ENCODE peak calls at places on chromosomes 13 and 19, in five cellular contexts. Y is Calu3, Q is lower lobe of right lung, L is left ventricle myocardium inferior, F is glutamatergic neuron. D is an unnamed sample.

GRCh38 chr13:41696163-41697003 is 239.0 kb downstream of the RGCC start:
- DNase-seq in F (no peak), L (no peak), Y (no peak), Q (no peak), D (no peak)

GRCh38 chr13:111202149-111202548 is 87.0 kb downstream of the ARHGEF7 start:
- DNase-seq in F (no peak), Q (no peak), Y (no peak), L (no peak), D (no peak)

GRCh38 chr13:42959615-42960014 is 32.4 kb downstream of the EPSTI1 start:
- DNase-seq in F (no peak), Q (no peak), L (no peak), Y (no peak), D (no peak)

GRCh38 chr13:42119875-42120274 is 71.4 kb downstream of the DGKH start:
- DNase-seq in F (no peak), Y (no peak), Q (no peak), L (no peak), D (no peak)

GRCh38 chr13:97880298-97880675 is 73.2 kb upstream of the IPO5 start:
- DNase-seq in Q (no peak), F (no peak), L (no peak), Y (no peak), D (no peak)

GRCh38 chr13:51728972-51729371 is 75.0 kb downstream of the DHRS12 start:
- DNase-seq in L (no peak), F (no peak), Q (no peak), Y (no peak), D (no peak)

GRCh38 chr19:33373701-33374405 is at the start of gene CEBPG:
- DNase-seq in Y (peak), L (peak), F (peak), Q (peak), D (no peak)

GRCh38 chr13:42266464-42266863 is 5.5 kb upstream of the AKAP11 start:
- DNase-seq in F (no peak), L (no peak), Y (no peak), Q (no peak), D (no peak)

GRCh38 chr19:16013851-16014840 is 62.1 kb upstream of the TPM4 start:
- DNase-seq in L (no peak), F (no peak), Y (no peak), Q (no peak), D (no peak)

GRCh38 chr13:30148171-30148754 is 159.1 kb downstream of the KATNAL1 start:
- DNase-seq in Y (no peak), L (no peak), F (no peak), Q (no peak), D (no peak)

GRCh38 chr13:30738526-30738925 is 3.2 kb downstream of the ALOX5AP start:
- DNase-seq in L (no peak), Q (no peak), F (peak), Y (no peak), D (no peak)

GRCh38 chr13:29543230-29544215 is 52.0 kb downstream of the SLC7A1 start:
- DNase-seq in L (no peak), Y (peak), Q (no peak), F (no peak), D (no peak)

GRCh38 chr19:4557971-4558941 is 1.2 kb downstream of the SEMA6B start:
- DNase-seq in Y (peak), L (no peak), F (peak), Q (no peak), D (no peak)

GRCh38 chr19:1907563-1908363 is 2.6 kb downstream of the ADAT3 start:
- DNase-seq in F (no peak), Y (peak), Q (no peak), L (no peak), D (no peak)

GRCh38 chr19:47240996-47241918 is 10.3 kb upstream of the BBC3 start:
- DNase-seq in Y (peak), L (peak), Q (peak), F (peak), D (no peak)

GRCh38 chr13:76976488-76976887 is 15.4 kb upstream of the CLN5 start:
- DNase-seq in F (no peak), L (no peak), Q (no peak), Y (no peak), D (no peak)

GRCh38 chr13:50684366-50684765 is 159.1 kb downstream of the DLEU7 start:
- DNase-seq in Q (no peak), F (no peak), Y (no peak), L (peak), D (no peak)

GRCh38 chr19:36915992-36916830 is at the start of the genes ZNF568 and ZNF829:
- DNase-seq in F (peak), Y (peak), Q (peak), L (peak), D (peak)

GRCh38 chr19:30084390-30084819 is 142.4 kb downstream of the URI1 start:
- DNase-seq in L (no peak), Q (peak), F (no peak), Y (no peak), D (no peak)

GRCh38 chr13:85690368-85690767 is 108.9 kb downstream of the SLITRK6 start:
- DNase-seq in Y (no peak), L (no peak), Q (no peak), F (no peak), D (no peak)

GRCh38 chr19:1067341-1068103 is 555 bp downstream of the ARHGAP45 start:
- DNase-seq in Y (no peak), Q (peak), F (no peak), L (no peak), D (no peak)

GRCh38 chr19:15248648-15249559 is 16.7 kb upstream of the EPHX3 start:
- DNase-seq in L (peak), Y (peak), Q (peak), F (no peak), D (no peak)

GRCh38 chr13:41224113-41225110 is 30.0 kb upstream of the KBTBD7 start:
- DNase-seq in Q (no peak), Y (no peak), F (no peak), L (no peak), D (no peak)

GRCh38 chr13:33446821-33447481 is 161.4 kb upstream of the STARD13 start:
- DNase-seq in Q (peak), F (no peak), L (no peak), Y (no peak), D (no peak)

GRCh38 chr19:37519890-37520289 is 13.2 kb downstream of the ZNF793 start:
- DNase-seq in Y (no peak), Q (no peak), F (no peak), L (no peak), D (no peak)

GRCh38 chr13:39266426-39266825 is 228.2 kb downstream of the NHLRC3 start:
- DNase-seq in Q (no peak), F (no peak), Y (no peak), L (no peak), D (no peak)

GRCh38 chr13:40549500-40550094 is 116.8 kb downstream of the FOXO1 start:
- DNase-seq in F (no peak), Y (no peak), Q (no peak), L (no peak), D (no peak)

GRCh38 chr19:55454787-55455243 is 6.6 kb downstream of the ISOC2 start:
- DNase-seq in Y (peak), L (no peak), Q (no peak), F (peak), D (no peak)

GRCh38 chr13:67951431-67951830 is 721.3 kb upstream of the PCDH9 start:
- DNase-seq in Q (no peak), L (no peak), Y (no peak), F (no peak), D (no peak)

GRCh38 chr19:14113762-14114414 is 3.7 kb downstream of the PRKACA start:
- DNase-seq in Y (peak), L (peak), Q (peak), F (peak), D (no peak)
- TF ChIP-seq CTCF in Y (peak), L (peak), Q (peak), F (no peak), D (no peak)

GRCh38 chr19:49933643-49934042 is 4.3 kb upstream of the NUP62 start:
- DNase-seq in Q (no peak), L (no peak), Y (no peak), F (no peak), D (no peak)

GRCh38 chr19:49940482-49940791 is 11.1 kb upstream of the NUP62 start:
- DNase-seq in Q (no peak), Y (no peak), F (no peak), L (no peak), D (no peak)

GRCh38 chr19:49936549-49936948 is 7.2 kb upstream of the NUP62 start:
- DNase-seq in Q (peak), Y (no peak), F (no peak), L (no peak), D (no peak)

GRCh38 chr19:49939721-49940481 is 10.6 kb upstream of the NUP62 start:
- DNase-seq in Y (peak), F (no peak), L (no peak), Q (peak), D (no peak)

GRCh38 chr19:49938662-49939061 is 9.4 kb upstream of the NUP62 start:
- DNase-seq in Y (no peak), F (no peak), L (no peak), Q (no peak), D (no peak)
- TF ChIP-seq CTCF in Y (no peak), F (no peak), L (no peak), Q (no peak), D (no peak)

GRCh38 chr13:27622881-27623280 is 1.2 kb downstream of the POLR1D start:
- DNase-seq in L (no peak), F (no peak), Q (no peak), Y (no peak), D (no peak)

GRCh38 chr13:27621116-27621365 is 651 bp upstream of the POLR1D start:
- DNase-seq in L (no peak), Y (no peak), Q (no peak), F (no peak), D (no peak)

GRCh38 chr13:27621366-27622101 is at the start of gene POLR1D:
- DNase-seq in F (peak), Y (peak), L (peak), Q (peak), D (no peak)

GRCh38 chr13:27620377-27621115 is at the start of gene LNX2:
- DNase-seq in L (peak), F (peak), Q (peak), Y (peak), D (peak)

GRCh38 chr13:27622102-27622820 is 569 bp downstream of the POLR1D start:
- DNase-seq in F (no peak), Q (no peak), L (no peak), Y (no peak), D (no peak)
- TF ChIP-seq CTCF in F (peak), Q (no peak), L (no peak), Y (no peak), D (no peak)

GRCh38 chr19:50796128-50796633 is 6.0 kb downstream of the ACP4 start:
- DNase-seq in F (no peak), Q (no peak), L (no peak), Y (no peak), D (no peak)
- TF ChIP-seq CTCF in F (no peak), Q (no peak), L (no peak), Y (no peak), D (no peak)

DNA sequence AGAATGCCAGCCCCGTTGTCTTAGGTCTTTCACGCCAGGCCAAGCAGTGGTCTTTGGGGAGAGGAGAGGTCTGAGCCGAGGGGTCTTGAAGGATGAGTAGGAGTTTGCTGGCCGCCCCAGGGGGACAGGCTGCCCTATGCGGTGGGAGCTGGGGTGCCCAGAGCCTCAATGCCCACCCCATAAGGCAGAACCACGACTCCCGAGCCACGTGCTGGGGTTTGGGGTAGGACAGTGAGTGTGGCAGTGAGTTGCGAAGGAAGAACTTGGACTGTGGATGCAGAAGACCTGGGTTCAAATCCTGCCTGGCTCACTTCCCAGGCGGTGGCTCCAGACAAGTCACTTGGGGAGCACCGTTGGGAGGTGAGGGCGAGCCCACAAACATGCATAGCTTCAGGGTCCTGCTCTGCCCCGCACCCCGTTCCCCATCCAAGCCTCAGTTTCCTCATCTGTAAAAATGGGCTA is 5.5 kb downstream of the RAB11B start:
- DNase-seq in Q (no peak), F (no peak), L (no peak), Y (no peak), D (no peak)
- TF ChIP-seq CTCF in Q (no peak), F (no peak), L (no peak), Y (no peak), D (no peak)

GRCh38 chr13:47066261-47066660 is 169.4 kb upstream of the HTR2A start:
- DNase-seq in F (no peak), Y (no peak), L (no peak), Q (no peak), D (no peak)
- TF ChIP-seq CTCF in F (no peak), Y (no peak), L (no peak), Q (no peak), D (no peak)

GRCh38 chr19:6092329-6093286 is 17.7 kb downstream of the RFX2 start:
- DNase-seq in Q (peak), Y (peak), L (peak), F (peak), D (no peak)
- TF ChIP-seq CTCF in Q (no peak), Y (no peak), L (peak), F (no peak), D (no peak)

D was measured in vagina.